ENCODE peak calls at places on chromosomes 2 and 18, in eight cellular contexts. One of them, this sample, is unnamed. For H3K36me3 and H4K20me1, the result is how much of the 10 kb centered on the place peaks cover.

GRCh38 chr2:44715671-44716077 is 225.8 kb upstream of the SIX3 start:
- DNase-seq in mammary epithelial cell: peak
- DNase-seq in HepG2: peak
- DNase-seq in MM.1S: peak
- DNase-seq in GM23338: peak
- DNase-seq in K562: no peak
- DNase-seq in HCT116: peak
- DNase-seq in fibroblast of lung: peak
- DNase-seq in this sample: peak

GRCh38 chr2:7436096-7436906 is 519.1 kb downstream of the RNF144A start:
- DNase-seq in HepG2: no peak
- DNase-seq in MM.1S: no peak
- DNase-seq in fibroblast of lung: no peak
- DNase-seq in HCT116: no peak
- DNase-seq in K562: no peak
- DNase-seq in GM23338: no peak
- DNase-seq in mammary epithelial cell: no peak
- DNase-seq in this sample: no peak

GRCh38 chr2:42327125-42327524 is 33.9 kb downstream of the COX7A2L start:
- DNase-seq in MM.1S: no peak
- DNase-seq in GM23338: peak
- DNase-seq in mammary epithelial cell: peak
- DNase-seq in fibroblast of lung: no peak
- DNase-seq in K562: no peak
- DNase-seq in HepG2: peak
- DNase-seq in HCT116: no peak
- DNase-seq in this sample: no peak

GRCh38 chr2:125471963-125472362 is 1184.0 kb upstream of the GYPC start:
- DNase-seq in MM.1S: peak
- DNase-seq in HCT116: no peak
- DNase-seq in mammary epithelial cell: no peak
- DNase-seq in fibroblast of lung: no peak
- DNase-seq in GM23338: peak
- DNase-seq in HepG2: peak
- DNase-seq in K562: no peak
- DNase-seq in this sample: peak

GRCh38 chr2:37711308-37711731 is 39.9 kb upstream of the CDC42EP3 start:
- DNase-seq in HCT116: peak
- DNase-seq in mammary epithelial cell: peak
- DNase-seq in GM23338: peak
- DNase-seq in K562: no peak
- DNase-seq in MM.1S: peak
- DNase-seq in fibroblast of lung: peak
- DNase-seq in HepG2: no peak
- DNase-seq in this sample: peak

GRCh38 chr2:121479882-121480522 is 50.7 kb upstream of the RNU4ATAC start:
- DNase-seq in GM23338: peak
- DNase-seq in mammary epithelial cell: peak
- DNase-seq in K562: peak
- DNase-seq in HCT116: no peak
- DNase-seq in HepG2: no peak
- DNase-seq in MM.1S: no peak
- DNase-seq in fibroblast of lung: peak
- DNase-seq in this sample: peak

GRCh38 chr2:191959209-191959608 is 112.3 kb upstream of the CAVIN2 start:
- DNase-seq in HepG2: peak
- DNase-seq in mammary epithelial cell: no peak
- DNase-seq in GM23338: no peak
- DNase-seq in MM.1S: no peak
- DNase-seq in HCT116: no peak
- DNase-seq in fibroblast of lung: no peak
- DNase-seq in K562: no peak
- DNase-seq in this sample: no peak

GRCh38 chr2:132911726-132912724 is 242.0 kb upstream of the LYPD1 start:
- DNase-seq in HepG2: no peak
- DNase-seq in fibroblast of lung: peak
- DNase-seq in GM23338: peak
- DNase-seq in HCT116: no peak
- DNase-seq in K562: no peak
- DNase-seq in MM.1S: no peak
- DNase-seq in mammary epithelial cell: no peak
- DNase-seq in this sample: peak

GRCh38 chr2:176114930-176115625 is 1.5 kb upstream of the HOXD10 start:
- DNase-seq in fibroblast of lung: no peak
- DNase-seq in MM.1S: no peak
- DNase-seq in HepG2: no peak
- DNase-seq in HCT116: no peak
- DNase-seq in GM23338: no peak
- DNase-seq in K562: no peak
- DNase-seq in mammary epithelial cell: no peak
- DNase-seq in this sample: peak

GRCh38 chr18:78994000-78994399 is 14.4 kb downstream of the SALL3 start:
- DNase-seq in MM.1S: no peak
- DNase-seq in fibroblast of lung: no peak
- DNase-seq in HCT116: no peak
- DNase-seq in K562: no peak
- DNase-seq in HepG2: no peak
- DNase-seq in mammary epithelial cell: no peak
- DNase-seq in GM23338: no peak
- DNase-seq in this sample: no peak

GRCh38 chr2:191217580-191217979 is 27.6 kb upstream of the MYO1B start:
- DNase-seq in GM23338: peak
- DNase-seq in MM.1S: no peak
- DNase-seq in HepG2: peak
- DNase-seq in HCT116: no peak
- DNase-seq in fibroblast of lung: peak
- DNase-seq in K562: peak
- DNase-seq in mammary epithelial cell: peak
- DNase-seq in this sample: no peak

GRCh38 chr2:238009563-238009962 is 42.7 kb downstream of the UBE2F start:
- DNase-seq in mammary epithelial cell: no peak
- DNase-seq in GM23338: no peak
- DNase-seq in fibroblast of lung: no peak
- DNase-seq in K562: no peak
- DNase-seq in HCT116: no peak
- DNase-seq in HepG2: peak
- DNase-seq in MM.1S: no peak
- DNase-seq in this sample: no peak

GRCh38 chr2:231611273-231612198 is 18.9 kb downstream of the TEX44 start:
- DNase-seq in MM.1S: no peak
- DNase-seq in HepG2: peak
- DNase-seq in HCT116: peak
- DNase-seq in mammary epithelial cell: peak
- DNase-seq in GM23338: peak
- DNase-seq in fibroblast of lung: peak
- DNase-seq in K562: peak
- DNase-seq in this sample: peak

GRCh38 chr18:55589625-55590291 is 1.8 kb upstream of the TCF4 start:
- DNase-seq in HepG2: no peak
- DNase-seq in HCT116: no peak
- DNase-seq in fibroblast of lung: peak
- DNase-seq in GM23338: peak
- DNase-seq in mammary epithelial cell: peak
- DNase-seq in K562: peak
- DNase-seq in MM.1S: peak
- DNase-seq in this sample: peak

GRCh38 chr2:174027956-174028355 is 62.8 kb upstream of the SP3 start:
- DNase-seq in HepG2: no peak
- DNase-seq in MM.1S: no peak
- DNase-seq in mammary epithelial cell: no peak
- DNase-seq in HCT116: no peak
- DNase-seq in K562: no peak
- DNase-seq in GM23338: no peak
- DNase-seq in fibroblast of lung: no peak
- DNase-seq in this sample: no peak

GRCh38 chr2:69167469-69167822 is 154.5 kb downstream of the ANTXR1 start:
- DNase-seq in HCT116: no peak
- DNase-seq in HepG2: no peak
- DNase-seq in MM.1S: no peak
- DNase-seq in K562: no peak
- DNase-seq in GM23338: no peak
- DNase-seq in mammary epithelial cell: no peak
- DNase-seq in fibroblast of lung: no peak
- DNase-seq in this sample: peak

DNA sequence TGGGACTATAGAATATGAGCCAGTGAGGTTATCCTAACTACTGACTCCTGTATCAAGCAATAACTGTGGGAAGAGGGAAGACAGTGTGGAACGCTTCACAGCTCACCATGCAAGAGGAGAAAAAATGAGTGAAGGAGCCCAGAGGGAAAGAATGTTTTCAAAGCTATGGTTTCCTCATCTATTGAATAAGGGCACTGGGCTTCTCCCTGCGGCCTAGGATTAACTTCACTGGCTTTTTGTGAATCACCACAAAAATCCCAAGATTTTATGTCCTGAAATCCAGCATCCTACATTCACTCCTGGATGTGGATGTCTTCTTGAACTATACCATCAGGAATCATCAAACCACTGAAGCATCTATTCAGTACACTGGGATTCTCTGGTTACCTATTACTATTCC is 44.5 kb upstream of the SP5 start:
- DNase-seq in mammary epithelial cell: no peak
- DNase-seq in GM23338: no peak
- DNase-seq in MM.1S: no peak
- DNase-seq in K562: no peak
- DNase-seq in fibroblast of lung: no peak
- DNase-seq in HCT116: no peak
- DNase-seq in HepG2: no peak
- DNase-seq in this sample: no peak
- TF ChIP-seq CTCF in mammary epithelial cell: no peak
- TF ChIP-seq CTCF in GM23338: no peak
- TF ChIP-seq CTCF in MM.1S: no peak
- TF ChIP-seq CTCF in K562: no peak
- TF ChIP-seq CTCF in fibroblast of lung: no peak
- TF ChIP-seq CTCF in HCT116: no peak
- TF ChIP-seq CTCF in HepG2: no peak
- TF ChIP-seq CTCF in this sample: no peak

DNA sequence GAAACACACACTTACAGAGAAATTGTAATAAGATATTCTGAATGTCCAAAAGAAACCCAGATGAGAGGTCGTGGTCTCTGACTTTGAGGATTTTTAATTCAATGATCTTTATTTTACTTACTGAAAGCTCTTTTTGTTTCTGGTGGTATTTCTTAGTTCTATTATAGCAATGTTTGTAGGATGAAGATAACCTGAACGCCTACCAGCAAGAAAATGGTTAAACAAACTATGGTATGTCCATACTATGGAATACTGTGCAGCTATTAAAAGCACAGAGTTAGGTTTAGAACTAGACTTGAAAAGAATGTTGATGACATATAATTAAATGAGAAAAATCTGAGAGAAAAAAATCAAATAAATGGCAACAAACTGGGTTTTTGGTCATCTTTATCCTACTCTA is 60.3 kb downstream of the LPIN2 start:
- DNase-seq in K562: no peak
- DNase-seq in HepG2: no peak
- DNase-seq in MM.1S: no peak
- DNase-seq in fibroblast of lung: no peak
- DNase-seq in HCT116: no peak
- DNase-seq in GM23338: no peak
- DNase-seq in mammary epithelial cell: no peak
- DNase-seq in this sample: no peak
- H3K36me3 ChIP-seq in K562: half or more
- H3K36me3 ChIP-seq in HepG2: half or more
- H3K36me3 ChIP-seq in MM.1S: under half
- H3K36me3 ChIP-seq in fibroblast of lung: under half
- H3K36me3 ChIP-seq in HCT116: under half
- H3K36me3 ChIP-seq in GM23338: under half
- H3K36me3 ChIP-seq in mammary epithelial cell: under half
- H3K36me3 ChIP-seq in this sample: half or more

DNA sequence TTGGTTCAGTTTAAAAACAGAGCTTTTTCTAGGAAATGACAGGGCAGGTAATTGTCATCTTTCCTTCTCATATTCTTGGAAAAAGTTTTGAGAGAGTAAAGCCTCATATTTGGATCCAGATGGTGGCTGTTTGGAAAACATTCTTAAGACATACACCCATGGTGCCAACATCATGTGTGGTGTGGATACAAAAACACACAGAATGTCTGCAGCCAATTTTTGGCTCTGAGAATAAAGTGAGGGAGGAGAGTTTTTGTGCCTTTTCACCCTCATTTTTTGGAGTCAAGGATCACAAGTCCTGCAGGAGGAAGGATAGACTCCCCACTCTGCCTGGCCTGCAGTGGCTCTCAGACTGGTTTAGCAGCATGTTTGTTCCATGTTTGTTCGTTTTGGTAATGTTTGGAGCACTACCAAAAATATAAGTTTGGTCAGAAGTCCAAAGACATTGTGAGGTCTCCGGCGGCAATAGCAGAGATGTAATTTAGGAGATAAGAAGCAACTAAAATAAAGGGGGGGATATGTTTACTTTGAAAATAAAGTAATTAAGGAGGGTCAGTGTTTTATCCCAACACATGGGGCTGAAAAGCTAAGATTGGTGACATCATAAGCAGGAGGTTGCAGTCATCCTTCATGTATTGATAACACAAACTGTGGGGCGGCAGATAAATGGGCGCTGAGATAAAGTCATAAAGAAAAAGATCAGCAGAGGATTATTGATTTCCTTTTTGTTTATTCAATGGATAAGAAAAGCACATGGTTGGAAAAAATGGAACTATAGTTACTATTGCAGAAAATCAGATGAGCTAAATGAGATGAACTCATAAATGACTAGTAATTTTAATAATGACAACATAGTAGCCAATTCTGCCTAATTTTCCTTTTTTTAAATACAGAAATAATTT is 639 bp downstream of the NOSTRIN start:
- DNase-seq in HepG2: no peak
- DNase-seq in K562: peak
- DNase-seq in mammary epithelial cell: no peak
- DNase-seq in HCT116: no peak
- DNase-seq in MM.1S: no peak
- DNase-seq in GM23338: no peak
- DNase-seq in fibroblast of lung: no peak
- DNase-seq in this sample: no peak
- H4K20me1 ChIP-seq in HepG2: under half
- H4K20me1 ChIP-seq in K562: under half
- H4K20me1 ChIP-seq in mammary epithelial cell: under half
- H4K20me1 ChIP-seq in HCT116: under half
- H4K20me1 ChIP-seq in MM.1S: under half
- H4K20me1 ChIP-seq in GM23338: under half
- H4K20me1 ChIP-seq in fibroblast of lung: under half
- H4K20me1 ChIP-seq in this sample: under half

DNA sequence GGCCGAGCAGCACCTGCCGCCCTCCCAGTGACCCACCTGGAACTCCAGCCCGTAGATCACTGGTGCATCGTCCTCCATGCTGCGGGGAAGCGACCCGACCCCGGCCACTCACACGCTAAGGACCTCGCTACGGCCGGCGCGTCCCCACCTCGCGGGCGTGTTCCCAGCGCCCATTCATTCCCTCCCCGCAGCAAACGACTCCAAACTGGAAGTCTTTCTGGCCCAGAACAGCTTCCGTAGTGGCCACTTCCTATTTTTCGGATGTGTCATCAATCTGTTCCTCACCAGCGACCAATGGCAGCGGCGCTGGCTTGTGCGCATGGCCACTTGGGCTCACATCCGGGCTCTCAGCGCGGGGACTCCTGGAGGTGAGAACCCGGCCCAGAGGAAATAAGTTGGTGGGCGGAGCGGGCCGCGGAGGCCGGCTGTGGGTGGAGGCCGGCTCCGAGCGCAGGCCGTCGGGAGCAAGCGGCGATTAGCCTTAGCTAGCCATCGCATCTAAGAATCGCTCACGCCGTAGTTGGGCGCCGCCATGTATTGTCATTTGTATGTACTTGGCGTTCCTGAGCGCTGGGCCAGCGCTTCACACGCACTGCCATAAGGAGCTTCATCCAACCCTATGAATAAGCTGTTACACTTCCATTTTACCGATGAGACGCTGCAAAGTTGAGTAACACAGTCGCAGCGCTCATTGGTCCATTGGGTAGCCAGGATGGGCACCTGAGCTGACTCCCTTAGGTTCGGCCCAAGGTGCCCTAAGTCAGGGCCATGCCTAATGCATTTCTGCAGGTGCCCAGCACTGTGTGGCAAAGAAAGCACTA is at the start of gene EIPR1:
- DNase-seq in fibroblast of lung: peak
- DNase-seq in MM.1S: peak
- DNase-seq in K562: peak
- DNase-seq in mammary epithelial cell: peak
- DNase-seq in HepG2: peak
- DNase-seq in HCT116: peak
- DNase-seq in GM23338: peak
- DNase-seq in this sample: peak
- TF ChIP-seq CTCF in fibroblast of lung: no peak
- TF ChIP-seq CTCF in MM.1S: no peak
- TF ChIP-seq CTCF in K562: no peak
- TF ChIP-seq CTCF in mammary epithelial cell: no peak
- TF ChIP-seq CTCF in HepG2: peak
- TF ChIP-seq CTCF in HCT116: no peak
- TF ChIP-seq CTCF in GM23338: no peak
- TF ChIP-seq CTCF in this sample: no peak